ENCODE peak calls at places on chromosomes 5 and 9, in eight cellular contexts. Q, X, V, O, W, S, A and T are unnamed samples.

GRCh38 chr5:93395010-93395409 is 186.0 kb downstream of the NR2F1-AS1 start:
- DNase-seq in A (no peak), O (no peak), S (no peak), W (no peak), Q (no peak), V (no peak), X (no peak), T (no peak)

GRCh38 chr5:160260006-160260775 is 30.9 kb downstream of the FABP6 start:
- DNase-seq in X (no peak), V (no peak), S (no peak), W (no peak), A (no peak), O (no peak), Q (no peak), T (no peak)

GRCh38 chr5:85140471-85140870 is 755.8 kb upstream of the EDIL3 start:
- DNase-seq in Q (no peak), O (no peak), A (no peak), V (no peak), W (no peak), S (no peak), X (no peak), T (no peak)

GRCh38 chr5:83034036-83034435 is 43.2 kb downstream of the TMEM167A start:
- DNase-seq in V (no peak), X (no peak), A (no peak), O (peak), W (no peak), Q (no peak), S (no peak), T (no peak)

GRCh38 chr5:145903113-145903512 is 30.3 kb upstream of the GRXCR2 start:
- DNase-seq in Q (no peak), X (no peak), O (no peak), S (no peak), W (no peak), A (no peak), V (no peak), T (no peak)

GRCh38 chr9:23587433-23587832 is 238.6 kb downstream of the ELAVL2 start:
- DNase-seq in Q (peak), X (peak), W (no peak), V (no peak), S (no peak), A (peak), O (no peak), T (no peak)

GRCh38 chr5:16464664-16465543 is 696 bp downstream of the ZNF622 start:
- DNase-seq in X (peak), W (no peak), A (no peak), S (no peak), Q (no peak), V (no peak), O (no peak), T (peak)

GRCh38 chr9:136784997-136785361 is 6.2 kb upstream of the TMEM141 start:
- DNase-seq in V (no peak), S (no peak), O (no peak), X (no peak), A (no peak), W (no peak), Q (no peak), T (no peak)

GRCh38 chr5:110841137-110841536 is 102.3 kb downstream of the SLC25A46 start:
- DNase-seq in Q (no peak), X (no peak), V (no peak), S (no peak), A (no peak), W (no peak), O (no peak), T (no peak)

GRCh38 chr5:163079618-163080017 is 357.8 kb upstream of the CCNG1 start:
- DNase-seq in W (no peak), Q (no peak), X (no peak), V (no peak), O (no peak), S (no peak), A (no peak), T (no peak)

GRCh38 chr9:17222932-17223331 is 88.1 kb downstream of the CNTLN start:
- DNase-seq in S (no peak), W (no peak), A (no peak), Q (no peak), V (no peak), O (no peak), X (no peak), T (no peak)

GRCh38 chr5:36874465-36874864 is 2.1 kb upstream of the NIPBL start:
- DNase-seq in X (no peak), V (no peak), S (no peak), Q (no peak), A (no peak), W (no peak), O (no peak), T (no peak)

GRCh38 chr5:129094924-129095797 is 612 bp downstream of the ISOC1 start:
- DNase-seq in O (peak), A (peak), S (no peak), W (peak), Q (peak), X (peak), V (peak), T (peak)

GRCh38 chr9:2120926-2121689 is 106.0 kb downstream of the SMARCA2 start:
- DNase-seq in Q (peak), A (no peak), V (no peak), S (no peak), O (no peak), X (no peak), W (no peak), T (peak)

GRCh38 chr5:16465544-16466432 is at the start of gene ZNF622:
- DNase-seq in Q (peak), S (no peak), A (peak), W (peak), V (peak), X (peak), O (peak), T (peak)